ENCODE peak calls at places on chromosomes 13 and 19, in four cellular contexts. S is substantia nigra; V is stimulated activated CD4-positive, alpha-beta T cell treated with anti-CD3 and anti-CD28 coated beads, Interleukin-15, amount 100 ng/mL, for 48 hours; M is hepatocyte. H is an unnamed sample.

GRCh38 chr13:111549464-111549863 is 229.0 kb downstream of the TEX29 start:
- DNase-seq in S (no peak), V (no peak), M (no peak), H (no peak)

GRCh38 chr19:31535691-31536460 is 186.6 kb upstream of the TSHZ3 start:
- DNase-seq in S (no peak), V (no peak), M (no peak), H (no peak)

GRCh38 chr19:16342002-16342715 is 17.5 kb downstream of the KLF2 start:
- DNase-seq in S (no peak), V (peak), M (peak), H (peak)

GRCh38 chr19:38988632-38989031 is 13.1 kb upstream of the FBXO17 start:
- DNase-seq in S (no peak), V (no peak), M (no peak), H (no peak)

GRCh38 chr19:38879400-38879751 is 1.3 kb upstream of the RINL start:
- DNase-seq in S (no peak), V (no peak), M (peak), H (no peak)

GRCh38 chr19:2282062-2282861 is at the start of gene PEAK3:
- DNase-seq in S (no peak), V (no peak), M (no peak), H (no peak)

GRCh38 chr19:1063030-1063908 is 3.7 kb upstream of the ARHGAP45 start:
- DNase-seq in S (no peak), V (peak), M (no peak), H (no peak)

GRCh38 chr13:27289016-27289665 is 18.5 kb downstream of the RASL11A start:
- DNase-seq in S (no peak), V (no peak), M (no peak), H (no peak)

GRCh38 chr19:18541992-18542935 is 1.1 kb downstream of the FKBP8 start:
- DNase-seq in S (no peak), V (no peak), M (no peak), H (no peak)

H was measured in NCI-H2107.